ENCODE peak calls at places on chromosomes 16 and 17, in four cellular contexts. J is gastrocnemius medialis, Z is transverse colon, G is esophagus squamous epithelium. V is an unnamed sample.

GRCh38 chr17:54785643-54786258 is 114.9 kb upstream of the TOM1L1 start:
- DNase-seq in J (no peak), Z (no peak), G (no peak), V (no peak)

GRCh38 chr17:12098568-12098967 is 77.9 kb downstream of the MAP2K4 start:
- DNase-seq in J (no peak), Z (no peak), G (no peak), V (no peak)

GRCh38 chr16:67652578-67653130 is 7.4 kb downstream of the ACD start:
- DNase-seq in J (no peak), Z (no peak), G (no peak), V (no peak)

GRCh38 chr16:55710466-55710865 is 54.7 kb downstream of the SLC6A2 start:
- DNase-seq in J (no peak), Z (no peak), G (no peak), V (no peak)

GRCh38 chr16:85986931-85987749 is 88.2 kb downstream of the IRF8 start:
- DNase-seq in J (no peak), Z (peak), G (no peak), V (no peak)

GRCh38 chr16:55470533-55471371 is 8.2 kb upstream of the MMP2 start:
- DNase-seq in J (no peak), Z (no peak), G (no peak), V (no peak)

GRCh38 chr17:69828087-69828486 is 246.9 kb upstream of the KCNJ16 start:
- DNase-seq in J (peak), Z (no peak), G (no peak), V (no peak)

GRCh38 chr17:80763293-80763867 is 218.7 kb downstream of the RPTOR start:
- DNase-seq in J (no peak), Z (no peak), G (no peak), V (no peak)

GRCh38 chr16:68280160-68280559 is 15.8 kb downstream of the SLC7A6 start:
- DNase-seq in J (no peak), Z (no peak), G (no peak), V (no peak)

GRCh38 chr16:56400458-56400857 is 24.9 kb downstream of the AMFR start:
- DNase-seq in J (no peak), Z (no peak), G (no peak), V (no peak)

GRCh38 chr17:77493238-77493812 is 352.6 kb downstream of the SEC14L1 start:
- DNase-seq in J (no peak), Z (peak), G (no peak), V (no peak)

GRCh38 chr16:16861546-16861945 is 482.6 kb downstream of the NPIPA7 start:
- DNase-seq in J (peak), Z (peak), G (no peak), V (peak)

GRCh38 chr16:20049831-20050230 is 23.9 kb downstream of the GPR139 start:
- DNase-seq in J (no peak), Z (no peak), G (no peak), V (no peak)

GRCh38 chr17:39763046-39763800 is 25.5 kb downstream of the GRB7 start:
- DNase-seq in J (no peak), Z (no peak), G (no peak), V (no peak)

GRCh38 chr17:67785122-67785477 is 40.2 kb upstream of the BPTF start:
- DNase-seq in J (no peak), Z (no peak), G (no peak), V (no peak)

GRCh38 chr16:58503863-58504688 is 4.1 kb downstream of the NDRG4 start:
- DNase-seq in J (no peak), Z (no peak), G (no peak), V (no peak)

GRCh38 chr17:55155867-55156560 is 108.7 kb upstream of the HLF start:
- DNase-seq in J (no peak), Z (no peak), G (no peak), V (no peak)

GRCh38 chr16:85750021-85750826 is 672 bp downstream of the C16orf74 start:
- DNase-seq in J (no peak), Z (peak), G (no peak), V (no peak)

GRCh38 chr16:87778476-87778829 is 12.7 kb upstream of the KLHDC4 start:
- DNase-seq in J (no peak), Z (no peak), G (no peak), V (no peak)

GRCh38 chr16:3071655-3072054 is 6.2 kb downstream of the IL32 start:
- DNase-seq in J (no peak), Z (no peak), G (no peak), V (no peak)

GRCh38 chr16:9408297-9408696 is 316.9 kb downstream of the HAPSTR1 start:
- DNase-seq in J (no peak), Z (no peak), G (no peak), V (no peak)

GRCh38 chr17:68820476-68820824 is 134.7 kb downstream of the ABCA8 start:
- DNase-seq in J (no peak), Z (no peak), G (no peak), V (no peak)

GRCh38 chr16:80084163-80084562 is 456.6 kb upstream of the DYNLRB2 start:
- DNase-seq in J (no peak), Z (no peak), G (no peak), V (no peak)

GRCh38 chr17:48751733-48752398 is 23.3 kb upstream of the HOXB13 start:
- DNase-seq in J (no peak), Z (no peak), G (no peak), V (no peak)

GRCh38 chr17:74325743-74326379 is at the start of gene KIF19:
- DNase-seq in J (peak), Z (peak), G (no peak), V (no peak)

GRCh38 chr17:49224997-49225337 is 5.6 kb downstream of the PHOSPHO1 start:
- DNase-seq in J (no peak), Z (no peak), G (no peak), V (no peak)

GRCh38 chr16:87265261-87265660 is 51.9 kb downstream of the C16orf95 start:
- DNase-seq in J (no peak), Z (no peak), G (no peak), V (no peak)

GRCh38 chr17:65785109-65785508 is 223.7 kb upstream of the AXIN2 start:
- DNase-seq in J (no peak), Z (no peak), G (no peak), V (no peak)

GRCh38 chr17:43620147-43620944 is 41.4 kb downstream of the MEOX1 start:
- DNase-seq in J (no peak), Z (no peak), G (no peak), V (no peak)

GRCh38 chr17:68054296-68054900 is 18.9 kb downstream of the KPNA2 start:
- DNase-seq in J (no peak), Z (no peak), G (no peak), V (no peak)

GRCh38 chr17:51260960-51261958 is 913 bp downstream of the UTP18 start:
- DNase-seq in J (peak), Z (peak), G (no peak), V (peak)

GRCh38 chr17:66964930-66965800 is 658 bp downstream of the CACNG4 start:
- DNase-seq in J (no peak), Z (no peak), G (no peak), V (no peak)

GRCh38 chr16:85879975-85880831 is 18.8 kb upstream of the IRF8 start:
- DNase-seq in J (no peak), Z (no peak), G (no peak), V (no peak)

GRCh38 chr16:12539185-12539929 is 264.3 kb downstream of the CPPED1 start:
- DNase-seq in J (no peak), Z (peak), G (no peak), V (no peak)

DNA sequence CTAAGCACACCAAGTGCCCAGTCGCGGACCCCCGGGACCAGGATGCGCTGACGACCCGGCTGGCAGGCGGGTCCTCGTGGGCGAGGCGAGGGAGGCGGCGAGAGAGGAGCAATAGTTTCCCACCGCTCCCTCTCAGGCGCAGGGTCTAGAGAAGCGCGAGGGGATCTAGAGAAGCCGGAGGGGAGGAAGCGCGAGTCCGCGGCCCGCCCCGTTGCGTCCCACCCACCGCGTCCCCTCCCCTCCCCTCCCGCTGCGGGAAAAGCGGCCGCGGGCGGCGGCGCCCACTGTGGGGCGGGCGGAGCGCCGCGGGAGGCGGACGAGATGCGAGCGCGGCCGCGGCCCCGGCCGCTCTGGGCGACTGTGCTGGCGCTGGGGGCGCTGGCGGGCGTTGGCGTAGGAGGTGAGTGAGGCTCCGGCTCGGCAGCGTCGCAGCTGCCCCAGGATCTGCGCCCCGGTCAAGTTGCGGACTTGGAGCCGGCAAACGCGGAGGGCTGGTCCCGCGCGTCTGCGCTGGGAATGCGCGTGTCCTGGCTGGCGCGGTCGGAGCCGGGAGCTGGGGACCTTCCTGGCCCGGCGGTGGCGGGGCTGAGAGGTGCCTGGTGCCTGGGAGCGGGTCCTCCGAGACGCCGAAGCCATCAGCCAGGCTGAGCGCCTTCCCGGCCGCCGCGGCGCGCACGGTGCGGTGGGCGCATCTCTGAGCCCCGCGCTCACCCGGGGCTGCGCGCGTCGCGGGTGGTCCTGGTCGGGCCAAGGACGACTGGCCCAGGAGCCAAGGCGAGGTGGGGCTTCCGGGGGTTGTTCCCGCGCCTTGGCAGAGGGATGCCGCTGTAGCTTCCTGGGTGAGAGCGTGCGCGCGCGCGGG is at the start of gene ITGB3:
- DNase-seq in J (peak), Z (peak), G (no peak), V (peak)
- TF ChIP-seq CTCF in J (no peak), Z (peak), G (no peak), V (peak)

DNA sequence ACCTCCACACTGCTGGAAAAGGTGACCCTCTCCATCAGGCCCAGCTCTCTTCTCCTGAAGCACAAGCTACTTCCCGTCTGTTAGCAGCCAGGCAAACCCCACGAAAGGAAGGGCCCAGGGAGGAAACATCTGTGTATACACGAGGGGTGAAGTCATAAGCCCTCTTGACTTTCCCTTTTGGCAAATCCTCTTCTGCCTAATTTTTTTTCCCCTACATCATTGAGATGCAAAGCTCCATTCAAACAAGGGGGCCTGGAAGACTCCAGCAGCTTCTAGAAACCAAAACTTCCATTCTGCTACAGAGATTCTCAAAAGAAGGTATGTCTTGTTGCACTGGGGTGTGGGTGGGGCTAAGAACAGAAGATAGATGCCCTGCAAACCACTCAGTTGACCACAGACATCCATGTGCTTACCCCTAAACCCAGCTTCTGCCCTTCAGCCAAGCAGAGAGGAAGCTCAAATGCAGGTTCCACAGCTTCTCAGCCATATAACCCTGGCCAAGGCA is 145.6 kb upstream of the RCVRN start:
- DNase-seq in J (no peak), Z (no peak), G (no peak), V (peak)
- TF ChIP-seq POLR2A in J (no peak), Z (no peak), G (no peak), V (peak)

DNA sequence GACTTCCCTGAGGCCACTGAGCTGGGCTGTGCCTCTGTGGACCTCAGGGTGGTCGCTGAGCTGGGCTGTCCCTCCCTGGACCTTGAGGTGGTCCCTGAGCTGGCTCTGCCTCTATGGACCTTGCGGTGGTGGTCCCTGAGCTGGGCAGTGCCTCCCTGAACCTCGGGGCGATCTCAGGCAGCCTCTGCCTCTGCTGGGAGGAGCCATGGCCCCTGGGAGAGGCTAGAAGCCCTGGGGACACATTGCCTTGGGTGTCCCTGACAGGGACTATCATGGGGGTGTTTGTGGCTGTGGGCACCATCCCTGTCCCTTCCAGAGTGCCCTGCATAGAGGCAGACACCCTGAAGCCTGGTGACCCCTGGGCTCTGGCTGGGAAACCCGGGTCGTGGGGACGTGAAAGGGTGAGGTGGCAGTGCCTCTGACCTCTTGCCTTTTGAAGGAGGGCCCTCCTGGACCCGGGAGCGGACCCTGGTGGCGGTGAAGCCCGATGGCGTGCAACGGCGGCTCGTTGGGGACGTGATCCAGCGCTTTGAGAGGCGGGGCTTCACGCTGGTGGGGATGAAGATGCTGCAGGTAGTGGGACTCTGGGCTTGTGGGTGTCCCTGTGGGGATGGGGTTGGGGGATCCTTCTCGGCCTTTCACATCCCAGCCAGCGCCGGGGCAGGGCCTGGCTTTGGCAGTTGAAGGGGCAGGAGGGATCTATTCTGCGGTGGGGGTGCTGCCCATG is 1.7 kb downstream of the NME4 start:
- DNase-seq in J (no peak), Z (no peak), G (no peak), V (no peak)
- H3K27ac ChIP-seq in J (peak), Z (peak), G (peak), V (peak)

DNA sequence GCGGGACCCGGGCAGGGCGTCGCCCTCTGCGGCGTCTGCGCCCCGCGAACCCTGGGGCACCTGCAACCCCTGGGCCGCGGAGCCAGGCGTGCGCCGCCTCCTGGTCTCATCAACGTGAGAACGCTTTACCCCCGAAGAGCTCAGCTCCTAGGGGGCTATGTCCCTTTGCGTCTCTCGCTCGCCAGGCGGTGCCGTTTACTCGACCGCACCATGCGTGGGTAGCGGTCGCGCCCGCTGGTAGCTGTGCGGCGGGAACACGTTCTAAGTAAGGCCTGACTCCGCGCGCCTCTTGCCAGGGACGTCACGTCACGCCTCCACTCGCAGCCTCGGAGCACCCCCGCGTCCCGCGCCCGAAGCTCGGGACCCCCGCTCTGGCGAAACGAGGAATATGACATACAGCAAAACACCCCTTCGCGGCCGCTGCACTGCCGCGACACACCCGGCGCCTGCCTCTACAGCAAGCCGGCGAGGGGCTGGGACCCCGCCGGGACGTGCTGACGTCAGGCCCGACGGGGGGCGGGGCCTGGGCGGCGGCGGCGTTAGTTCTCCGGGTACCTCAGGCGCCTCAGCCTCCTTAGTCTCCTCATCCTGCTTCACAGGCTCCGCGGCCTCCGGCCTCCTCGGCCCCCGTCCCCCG is at the start of gene RAB11FIP3:
- DNase-seq in J (peak), Z (peak), G (no peak), V (peak)
- TF ChIP-seq CTCF in J (no peak), Z (no peak), G (peak), V (peak)

DNA sequence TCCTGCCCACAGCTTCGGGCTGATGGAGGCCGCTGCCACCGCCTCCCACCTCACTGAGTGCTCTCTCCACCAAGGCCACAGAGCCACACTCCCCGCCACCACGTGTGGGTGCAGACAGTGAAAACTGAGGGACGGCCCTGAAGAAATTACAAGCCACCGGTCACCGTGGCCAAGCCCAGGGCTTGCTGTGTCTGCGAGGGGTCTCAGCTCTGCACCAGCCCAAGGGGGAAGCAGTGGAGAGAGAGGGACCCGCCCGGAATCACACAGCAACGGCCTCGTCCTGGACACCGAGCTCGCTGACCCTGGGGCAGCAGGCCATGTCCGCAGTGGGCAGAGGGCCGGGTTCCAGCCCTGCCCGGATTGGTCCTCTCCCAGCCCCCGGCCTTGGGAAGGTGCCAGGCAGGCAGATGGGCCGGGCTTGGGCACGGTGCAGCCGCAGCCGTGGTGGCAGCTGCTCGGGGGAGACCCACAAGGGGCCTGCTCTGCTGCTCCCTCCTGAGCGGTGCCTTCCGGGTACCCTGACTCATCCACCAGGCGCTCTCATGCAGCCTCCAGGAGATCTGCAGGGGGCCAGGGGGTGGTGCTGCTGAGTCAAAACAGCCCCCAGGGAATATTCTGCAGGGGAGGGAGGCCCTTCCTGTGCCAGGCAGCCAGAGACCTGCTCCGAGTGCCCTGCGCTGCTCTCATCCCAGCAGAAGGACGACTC is 52.0 kb downstream of the CBFA2T3 start:
- DNase-seq in J (no peak), Z (no peak), G (no peak), V (no peak)
- TF ChIP-seq POLR2A in J (no peak), Z (no peak), G (no peak), V (no peak)

DNA sequence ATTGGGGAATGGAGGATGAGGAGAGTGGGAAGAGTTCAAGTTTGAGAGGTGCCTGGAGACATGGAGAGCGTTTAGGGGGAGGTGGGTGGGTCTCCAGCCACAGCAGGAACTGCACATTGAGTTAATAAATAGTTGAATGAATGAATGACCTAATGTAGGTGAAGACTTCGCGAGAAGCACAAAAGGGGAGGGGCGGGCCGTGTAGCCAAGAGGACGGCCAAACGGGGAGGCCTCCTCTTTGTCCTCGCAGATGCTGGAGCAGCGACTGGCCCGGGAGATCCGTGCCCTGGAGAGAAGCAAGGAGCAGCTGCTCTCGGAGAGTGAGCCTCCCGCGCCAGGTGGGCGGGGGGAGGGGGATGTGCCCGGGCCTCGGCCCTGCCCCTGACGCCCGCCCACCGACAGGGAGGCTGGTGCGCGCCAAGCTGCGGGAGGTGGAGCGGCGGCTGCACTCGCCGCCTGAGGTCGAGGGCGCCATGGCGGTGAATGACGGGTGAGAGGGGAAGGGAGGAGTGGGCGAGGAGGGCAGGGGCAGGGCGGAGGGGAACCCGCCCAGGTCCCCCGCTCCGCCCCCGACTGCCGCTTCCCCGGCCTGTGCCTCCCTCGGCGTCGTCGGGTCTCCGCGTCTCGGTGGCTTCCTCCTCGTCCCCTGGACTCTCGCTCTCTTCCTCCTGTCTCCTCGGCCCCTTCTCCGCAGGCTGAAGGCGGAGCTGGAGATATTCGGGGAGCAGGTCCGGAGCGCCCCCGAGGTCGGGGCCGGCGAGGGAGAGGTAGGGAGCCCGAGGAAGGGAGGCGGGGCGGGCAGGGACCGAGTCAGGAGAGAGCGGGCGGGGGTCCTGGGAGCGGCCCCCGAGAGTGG is 12.9 kb downstream of the SYCE1L start:
- DNase-seq in J (no peak), Z (peak), G (no peak), V (no peak)
- H3K27ac ChIP-seq in J (peak), Z (peak), G (peak), V (no peak)

GRCh38 chr17:27552467-27552779 is 78.6 kb upstream of the LGALS9 start:
- DNase-seq in J (no peak), Z (no peak), G (no peak), V (no peak)
- TF ChIP-seq CTCF in J (no peak), Z (no peak), G (no peak), V (no peak)

GRCh38 chr17:37406635-37407455 is at the start of the genes ACACA and TADA2A:
- DNase-seq in J (peak), Z (peak), G (no peak), V (peak)
- TF ChIP-seq POLR2A in J (peak), Z (peak), G (no peak), V (peak)